ENCODE peak calls at places on chromosomes 5 and 9, in four cellular contexts. One of them, this sample, is unnamed.

GRCh38 chr5:44951371-44951770 is 142.6 kb downstream of the MRPS30 start:
- DNase-seq in foreskin fibroblast: no peak
- DNase-seq in BE2C: no peak
- DNase-seq in GM23338: no peak
- DNase-seq in this sample: no peak

GRCh38 chr9:134178781-134179551 is 14.6 kb upstream of the RNU6ATAC start:
- DNase-seq in BE2C: peak
- DNase-seq in GM23338: no peak
- DNase-seq in foreskin fibroblast: no peak
- DNase-seq in this sample: peak

GRCh38 chr9:83451308-83451707 is 86.9 kb downstream of the FRMD3 start:
- DNase-seq in BE2C: peak
- DNase-seq in GM23338: no peak
- DNase-seq in foreskin fibroblast: no peak
- DNase-seq in this sample: no peak

GRCh38 chr5:159099049-159099760 is 511 bp downstream of the EBF1 start:
- DNase-seq in GM23338: peak
- DNase-seq in BE2C: peak
- DNase-seq in foreskin fibroblast: peak
- DNase-seq in this sample: peak

GRCh38 chr5:153900703-153901395 is 137.9 kb downstream of the FAM114A2 start:
- DNase-seq in foreskin fibroblast: peak
- DNase-seq in GM23338: no peak
- DNase-seq in BE2C: no peak
- DNase-seq in this sample: peak

GRCh38 chr9:136014928-136015633 is 53.9 kb upstream of the UBAC1 start:
- DNase-seq in foreskin fibroblast: no peak
- DNase-seq in GM23338: no peak
- DNase-seq in BE2C: peak
- DNase-seq in this sample: no peak

GRCh38 chr5:39498247-39498952 is 73.6 kb upstream of the DAB2 start:
- DNase-seq in GM23338: no peak
- DNase-seq in foreskin fibroblast: no peak
- DNase-seq in BE2C: no peak
- DNase-seq in this sample: peak

GRCh38 chr5:152388610-152389009 is 16.5 kb downstream of the NMUR2 start:
- DNase-seq in BE2C: no peak
- DNase-seq in GM23338: no peak
- DNase-seq in foreskin fibroblast: no peak
- DNase-seq in this sample: no peak

GRCh38 chr5:161541-162110 is 29.7 kb upstream of the LRRC14B start:
- DNase-seq in foreskin fibroblast: no peak
- DNase-seq in GM23338: no peak
- DNase-seq in BE2C: peak
- DNase-seq in this sample: no peak

GRCh38 chr5:83589786-83590185 is 118.2 kb downstream of the VCAN start:
- DNase-seq in GM23338: no peak
- DNase-seq in BE2C: no peak
- DNase-seq in foreskin fibroblast: no peak
- DNase-seq in this sample: no peak

GRCh38 chr5:83590966-83591365 is 119.4 kb downstream of the VCAN start:
- DNase-seq in foreskin fibroblast: no peak
- DNase-seq in BE2C: no peak
- DNase-seq in GM23338: no peak
- DNase-seq in this sample: no peak

GRCh38 chr5:83595217-83595616 is 123.7 kb downstream of the VCAN start:
- DNase-seq in GM23338: no peak
- DNase-seq in BE2C: no peak
- DNase-seq in foreskin fibroblast: no peak
- DNase-seq in this sample: no peak
- TF ChIP-seq CTCF in GM23338: peak
- TF ChIP-seq CTCF in BE2C: peak
- TF ChIP-seq CTCF in foreskin fibroblast: peak
- TF ChIP-seq CTCF in this sample: peak

GRCh38 chr9:106143781-106144180 is 449.4 kb downstream of the TMEM38B start:
- DNase-seq in GM23338: peak
- DNase-seq in foreskin fibroblast: no peak
- DNase-seq in BE2C: no peak
- DNase-seq in this sample: no peak

GRCh38 chr9:106146066-106146840 is 451.9 kb downstream of the TMEM38B start:
- DNase-seq in foreskin fibroblast: no peak
- DNase-seq in BE2C: no peak
- DNase-seq in GM23338: no peak
- DNase-seq in this sample: no peak

GRCh38 chr9:106149956-106150355 is 455.6 kb downstream of the TMEM38B start:
- DNase-seq in foreskin fibroblast: no peak
- DNase-seq in BE2C: no peak
- DNase-seq in GM23338: no peak
- DNase-seq in this sample: no peak

DNA sequence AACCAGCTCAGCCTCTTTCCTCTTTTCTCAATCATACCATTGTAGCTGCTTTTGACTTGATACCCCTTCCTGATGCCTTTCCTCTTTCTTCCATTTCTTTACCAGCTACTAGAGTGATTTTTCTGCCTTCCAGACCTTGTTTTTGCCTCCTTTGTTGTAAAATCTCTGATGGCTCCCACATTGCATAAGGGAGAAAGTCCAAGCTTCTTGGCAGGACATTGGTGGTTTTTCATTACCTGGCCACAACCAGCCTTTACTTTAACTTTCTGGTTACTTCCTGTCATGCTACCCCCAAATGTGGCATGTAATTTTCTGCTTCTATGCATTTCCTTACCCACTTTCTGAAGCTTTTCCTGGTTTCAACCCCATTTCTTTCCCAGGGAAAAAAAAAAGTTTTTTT is 452.5 kb downstream of the TMEM38B start:
- DNase-seq in GM23338: no peak
- DNase-seq in BE2C: no peak
- DNase-seq in foreskin fibroblast: no peak
- DNase-seq in this sample: no peak
- H3K4me3 ChIP-seq in GM23338: no peak
- H3K4me3 ChIP-seq in BE2C: no peak
- H3K4me3 ChIP-seq in foreskin fibroblast: no peak
- H3K4me3 ChIP-seq in this sample: no peak

DNA sequence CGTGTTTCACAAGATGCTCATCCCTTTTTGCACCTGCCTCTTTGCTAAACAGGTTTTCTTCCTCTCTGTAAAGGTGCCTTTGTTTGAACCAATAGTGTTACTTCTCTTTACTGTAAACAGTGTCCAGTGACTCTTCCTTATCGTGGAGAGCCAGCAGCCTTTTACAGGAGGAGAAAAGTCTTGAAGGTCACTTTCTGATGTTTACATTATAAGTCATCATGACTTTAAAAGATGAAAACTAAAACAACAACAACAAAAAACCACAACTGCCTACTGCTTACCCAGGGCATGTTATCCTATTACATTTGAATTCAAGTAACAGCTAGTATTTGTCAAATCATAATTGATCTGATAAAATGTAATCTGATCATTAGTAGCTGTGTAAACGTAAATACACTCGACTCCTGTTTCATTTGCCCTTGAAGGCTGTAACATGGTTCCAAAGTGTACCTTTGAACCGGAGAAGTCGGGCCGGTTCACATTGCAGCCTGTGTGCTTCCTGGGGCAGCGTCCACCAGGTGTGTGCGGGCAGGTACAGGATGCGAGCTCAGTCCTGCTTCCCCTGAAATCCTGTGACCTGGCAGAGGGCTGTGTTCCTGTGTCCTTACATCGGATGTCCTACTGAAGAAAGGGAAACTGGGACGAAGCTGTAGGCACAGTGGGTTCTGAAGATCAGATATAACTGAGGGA is 118.1 kb downstream of the C9orf152 start:
- DNase-seq in BE2C: no peak
- DNase-seq in foreskin fibroblast: no peak
- DNase-seq in GM23338: no peak
- DNase-seq in this sample: no peak
- TF ChIP-seq CTCF in BE2C: no peak
- TF ChIP-seq CTCF in foreskin fibroblast: no peak
- TF ChIP-seq CTCF in GM23338: no peak
- TF ChIP-seq CTCF in this sample: no peak

GRCh38 chr9:109110326-109111014 is 9.3 kb downstream of the TMEM245 start:
- DNase-seq in foreskin fibroblast: peak
- DNase-seq in BE2C: no peak
- DNase-seq in GM23338: no peak
- DNase-seq in this sample: peak
- H3K4me3 ChIP-seq in foreskin fibroblast: peak
- H3K4me3 ChIP-seq in BE2C: no peak
- H3K4me3 ChIP-seq in GM23338: no peak
- H3K4me3 ChIP-seq in this sample: peak

GRCh38 chr5:141196363-141196762 is 3.1 kb upstream of the PCDHB11 start:
- DNase-seq in BE2C: no peak
- DNase-seq in foreskin fibroblast: no peak
- DNase-seq in GM23338: no peak
- DNase-seq in this sample: no peak

DNA sequence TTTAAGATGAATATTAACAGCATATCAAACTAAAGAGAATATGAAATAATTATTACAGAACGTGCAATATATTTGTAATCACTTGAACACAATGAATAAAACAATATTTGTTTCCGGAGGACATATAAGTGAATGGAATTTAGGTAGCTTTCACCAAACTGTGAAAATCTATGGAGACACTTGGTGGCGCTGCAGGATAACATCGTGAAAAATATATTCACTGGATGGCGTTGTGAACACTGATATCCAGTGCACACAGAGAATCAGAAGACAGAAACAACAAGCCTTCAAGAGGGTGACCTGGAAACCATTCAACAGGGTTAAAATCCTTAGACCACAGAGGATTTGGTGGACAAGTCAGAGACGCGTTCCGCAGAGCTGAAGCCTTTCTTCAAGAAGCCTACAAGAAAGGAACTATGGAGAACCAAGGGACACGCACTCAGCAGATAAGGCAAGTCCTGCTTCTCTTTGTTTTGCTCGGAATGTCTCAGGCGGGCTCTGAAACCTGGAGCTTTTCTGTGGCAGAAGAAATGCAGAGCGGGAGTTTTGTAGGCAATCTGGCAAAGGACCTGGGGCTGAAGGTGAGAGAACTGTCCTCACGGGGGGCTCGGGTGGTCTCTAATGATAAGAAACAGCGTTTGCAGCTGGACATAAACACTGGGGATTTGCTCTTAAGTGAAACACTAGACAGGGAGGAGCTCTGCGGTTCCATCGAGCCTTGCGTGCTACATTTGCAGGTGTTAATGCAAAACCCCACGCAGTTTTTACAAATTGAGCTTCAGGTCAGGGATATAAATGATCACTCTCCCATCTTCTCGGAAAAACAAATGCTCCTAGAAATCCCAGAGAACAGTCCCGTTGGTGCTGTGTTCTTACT is at the start of gene PCDHB11:
- DNase-seq in GM23338: peak
- DNase-seq in foreskin fibroblast: no peak
- DNase-seq in BE2C: no peak
- DNase-seq in this sample: no peak
- TF ChIP-seq CTCF in GM23338: peak
- TF ChIP-seq CTCF in foreskin fibroblast: no peak
- TF ChIP-seq CTCF in BE2C: peak
- TF ChIP-seq CTCF in this sample: no peak

DNA sequence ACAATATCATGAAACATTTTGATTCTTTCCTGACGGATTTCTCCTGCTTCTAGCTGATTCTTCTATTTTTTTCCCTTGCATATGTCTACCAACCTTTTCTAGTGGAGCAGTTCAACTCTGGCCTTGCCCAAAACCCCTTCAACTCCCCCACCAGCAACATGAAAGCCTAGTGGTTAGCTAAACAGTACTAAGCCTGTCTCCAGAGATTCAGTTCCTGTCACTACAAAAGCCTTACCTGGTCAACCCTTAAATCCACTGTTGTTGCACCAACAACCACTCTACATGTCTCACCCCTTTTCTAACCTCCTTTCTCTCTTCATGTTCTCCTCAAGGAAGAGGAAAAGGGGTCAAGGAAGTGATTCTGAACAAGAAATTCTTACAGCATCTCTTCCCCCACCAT is 74.8 kb upstream of the PIK3R1 start:
- DNase-seq in GM23338: no peak
- DNase-seq in BE2C: no peak
- DNase-seq in foreskin fibroblast: no peak
- DNase-seq in this sample: no peak
- H3K4me3 ChIP-seq in GM23338: no peak
- H3K4me3 ChIP-seq in BE2C: no peak
- H3K4me3 ChIP-seq in foreskin fibroblast: no peak
- H3K4me3 ChIP-seq in this sample: no peak

GRCh38 chr5:139063664-139064054 is 134.5 kb downstream of the SIL1 start:
- DNase-seq in foreskin fibroblast: no peak
- DNase-seq in BE2C: no peak
- DNase-seq in GM23338: no peak
- DNase-seq in this sample: no peak

GRCh38 chr5:139061274-139061673 is 136.9 kb downstream of the SIL1 start:
- DNase-seq in foreskin fibroblast: peak
- DNase-seq in GM23338: no peak
- DNase-seq in BE2C: no peak
- DNase-seq in this sample: peak

GRCh38 chr5:139064613-139065012 is 133.6 kb downstream of the SIL1 start:
- DNase-seq in BE2C: no peak
- DNase-seq in GM23338: no peak
- DNase-seq in foreskin fibroblast: no peak
- DNase-seq in this sample: no peak

GRCh38 chr5:139061856-139062255 is 136.3 kb downstream of the SIL1 start:
- DNase-seq in BE2C: no peak
- DNase-seq in foreskin fibroblast: no peak
- DNase-seq in GM23338: peak
- DNase-seq in this sample: peak

DNA sequence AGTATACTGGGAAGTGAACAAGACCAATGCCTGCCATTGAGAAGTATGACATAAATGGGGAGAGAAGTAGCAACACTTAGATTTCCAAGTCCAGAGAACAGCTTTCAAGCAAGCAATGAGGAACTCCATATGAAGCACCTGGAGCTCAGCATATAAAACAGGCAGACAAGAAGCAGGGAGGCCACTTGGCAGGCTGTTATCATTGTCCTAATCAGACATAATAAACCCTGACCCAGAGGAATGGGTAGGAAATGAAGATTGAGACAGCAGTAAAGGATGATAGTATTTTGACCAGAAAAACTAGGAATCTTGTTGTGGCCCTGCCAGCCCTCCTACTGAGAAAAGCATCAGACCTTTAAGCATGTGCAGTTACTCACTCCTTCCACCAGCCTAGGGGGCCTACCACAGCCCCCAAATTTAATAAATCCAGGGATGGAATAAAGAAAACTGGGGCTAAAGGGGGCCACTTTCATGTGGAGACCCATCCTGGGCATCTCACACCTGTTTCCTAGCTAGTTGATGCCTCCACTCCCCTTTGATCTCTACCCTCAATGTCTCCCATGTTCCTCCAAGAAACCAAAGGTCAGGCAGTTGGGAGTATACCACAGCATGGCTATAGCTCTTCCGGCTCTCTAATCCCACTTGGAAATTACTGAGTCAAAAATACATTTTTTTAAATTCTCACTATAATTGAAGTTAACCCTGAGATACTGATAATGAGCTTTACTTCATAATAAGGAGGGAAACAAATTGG is 135.1 kb downstream of the SIL1 start:
- DNase-seq in foreskin fibroblast: no peak
- DNase-seq in GM23338: no peak
- DNase-seq in BE2C: no peak
- DNase-seq in this sample: no peak
- TF ChIP-seq CTCF in foreskin fibroblast: no peak
- TF ChIP-seq CTCF in GM23338: no peak
- TF ChIP-seq CTCF in BE2C: no peak
- TF ChIP-seq CTCF in this sample: no peak